ENCODE peak calls at places on chromosome 1, in nine cellular contexts. L, O, W, F, C, X, R, T and P are unnamed samples.
A peak's percentile ranks its signal among the peaks of the same experiment; 100 is the strongest.

GRCh38 chr1:85494074-85494956 is 29.4 kb upstream of the DDAH1 start:
- DNase-seq in O (no peak), W (no peak), C (no peak), F (no peak), T (no peak), L (no peak), R (no peak), X (no peak), P (no peak)

GRCh38 chr1:228219245-228219961 is 11.6 kb downstream of the OBSCN start:
- DNase-seq in X (no peak), L (peak; percentile 50), O (no peak), F (no peak), T (no peak), R (no peak), W (no peak), C (no peak), P (peak; percentile 11)

GRCh38 chr1:58250587-58250948 is 296.0 kb downstream of the OMA1 start:
- DNase-seq in W (no peak), R (no peak), F (no peak), C (no peak), T (no peak), L (no peak), O (no peak), X (no peak), P (no peak)

GRCh38 chr1:244792188-244792850 is 43.1 kb upstream of the COX20 start:
- DNase-seq in C (no peak), O (no peak), R (no peak), F (no peak), W (no peak), X (no peak), L (no peak), T (no peak), P (no peak)

GRCh38 chr1:186022184-186022583 is 288.0 kb downstream of the HMCN1 start:
- DNase-seq in O (no peak), F (no peak), W (no peak), T (no peak), C (no peak), R (no peak), L (no peak), X (no peak), P (no peak)

GRCh38 chr1:31568895-31569655 is 7.2 kb upstream of the TINAGL1 start:
- DNase-seq in R (no peak), L (no peak), T (no peak), F (no peak), X (no peak), C (no peak), O (no peak), W (no peak), P (peak; percentile 16)

GRCh38 chr1:201536542-201536941 is 2.4 kb upstream of the NAV1 start:
- DNase-seq in F (no peak), X (no peak), O (no peak), R (no peak), T (no peak), W (peak; percentile 43), L (no peak), C (no peak), P (no peak)

GRCh38 chr1:155977607-155978324 is 581 bp downstream of the ARHGEF2 start:
- DNase-seq in R (no peak), O (peak; percentile 64), T (no peak), F (peak; percentile 62), X (no peak), L (no peak), W (peak; percentile 51), C (no peak), P (no peak)

GRCh38 chr1:219476716-219477115 is 136.2 kb downstream of the ZC3H11B start:
- DNase-seq in X (no peak), W (no peak), F (no peak), T (no peak), C (no peak), O (no peak), R (no peak), L (no peak), P (no peak)

GRCh38 chr1:161838885-161839284 is 72.8 kb downstream of the ATF6 start:
- DNase-seq in F (no peak), T (no peak), X (no peak), R (no peak), C (no peak), O (no peak), L (no peak), W (no peak), P (no peak)

GRCh38 chr1:84712288-84712874 is 22.1 kb upstream of the SSX2IP start:
- DNase-seq in R (no peak), W (no peak), X (no peak), C (no peak), O (no peak), L (no peak), T (no peak), F (no peak), P (no peak)

GRCh38 chr1:75134939-75135828 is 996 bp downstream of the LHX8 start:
- DNase-seq in W (no peak), O (no peak), F (peak; percentile 21), T (no peak), R (peak; percentile 50), C (no peak), X (no peak), L (no peak), P (no peak)

GRCh38 chr1:147598631-147599361 is 57.5 kb downstream of the BCL9 start:
- DNase-seq in F (peak; percentile 41), L (peak; percentile 79), X (peak; percentile 25), R (peak; percentile 23), C (peak; percentile 9), O (peak; percentile 21), T (no peak), W (peak; percentile 49), P (peak; percentile 30)

GRCh38 chr1:147177611-147178370 is 5.5 kb upstream of the PRKAB2 start:
- DNase-seq in W (no peak), X (no peak), C (no peak), O (peak; percentile 19), T (no peak), R (no peak), F (peak; percentile 51), L (peak; percentile 61), P (no peak)

GRCh38 chr1:202279806-202280205 is 61.9 kb downstream of the UBE2T start:
- DNase-seq in C (no peak), R (no peak), F (no peak), T (no peak), L (no peak), O (no peak), X (no peak), W (no peak), P (no peak)

GRCh38 chr1:16145988-16146887 is 9.6 kb downstream of the EPHA2 start:
- DNase-seq in W (peak; percentile 57), O (peak; percentile 91), L (peak; percentile 88), F (peak; percentile 98), X (no peak), R (peak; percentile 90), C (no peak), T (no peak), P (peak; percentile 82)

GRCh38 chr1:63506782-63507181 is 16.2 kb downstream of the ITGB3BP start:
- DNase-seq in R (no peak), C (no peak), L (no peak), F (no peak), T (no peak), X (no peak), O (no peak), W (no peak), P (no peak)
- H3K9me3 ChIP-seq in R (peaks cover 2% of the 10 kb centered on the region), C (no peaks in the 10 kb centered on the region), L (no peaks in the 10 kb centered on the region), F (no peaks in the 10 kb centered on the region), T (no peaks in the 10 kb centered on the region), X (no peaks in the 10 kb centered on the region), O (no peaks in the 10 kb centered on the region), W (no peaks in the 10 kb centered on the region), P (no peaks in the 10 kb centered on the region)

DNA sequence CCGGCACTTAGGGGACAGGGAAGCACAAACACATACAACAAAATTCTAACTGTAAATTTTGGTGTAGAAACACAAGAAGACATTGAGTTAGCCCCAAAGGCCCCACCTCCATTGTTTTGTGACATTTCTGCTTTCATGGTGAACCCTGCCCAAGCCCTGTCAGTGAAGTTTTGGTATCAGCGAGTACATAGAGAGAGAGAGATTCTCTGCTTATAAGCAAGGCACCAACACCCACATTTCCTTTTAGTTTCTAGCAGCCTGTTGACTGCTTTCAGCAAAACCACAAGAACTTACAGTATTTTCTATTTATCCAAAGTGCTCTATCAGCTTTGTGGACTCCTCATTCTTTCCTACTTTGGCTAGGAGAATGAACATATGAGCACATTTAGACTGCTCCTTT is 24.0 kb downstream of the ZNF124 start:
- DNase-seq in O (no peak), C (no peak), X (no peak), T (no peak), W (no peak), F (no peak), R (no peak), L (no peak), P (no peak)
- H3K9me3 ChIP-seq in O (no peaks in the 10 kb centered on the region), C (peaks cover 32% of the 10 kb centered on the region), X (peaks cover 40% of the 10 kb centered on the region), T (peaks cover 42% of the 10 kb centered on the region), W (peaks cover 77% of the 10 kb centered on the region), F (peaks cover 90% of the 10 kb centered on the region), R (peaks cover 28% of the 10 kb centered on the region), L (peaks cover 66% of the 10 kb centered on the region), P (peaks cover 69% of the 10 kb centered on the region)

GRCh38 chr1:80181418-80181817 is 1174.9 kb upstream of the ADGRL4 start:
- DNase-seq in W (no peak), R (no peak), L (no peak), C (no peak), T (no peak), O (no peak), X (peak; percentile 81), F (no peak), P (no peak)
- H3K9me3 ChIP-seq in W (no peaks in the 10 kb centered on the region), R (no peaks in the 10 kb centered on the region), L (peaks cover 10% of the 10 kb centered on the region), C (no peaks in the 10 kb centered on the region), T (no peaks in the 10 kb centered on the region), O (no peaks in the 10 kb centered on the region), X (no peaks in the 10 kb centered on the region), F (no peaks in the 10 kb centered on the region), P (peaks cover 2% of the 10 kb centered on the region)

DNA sequence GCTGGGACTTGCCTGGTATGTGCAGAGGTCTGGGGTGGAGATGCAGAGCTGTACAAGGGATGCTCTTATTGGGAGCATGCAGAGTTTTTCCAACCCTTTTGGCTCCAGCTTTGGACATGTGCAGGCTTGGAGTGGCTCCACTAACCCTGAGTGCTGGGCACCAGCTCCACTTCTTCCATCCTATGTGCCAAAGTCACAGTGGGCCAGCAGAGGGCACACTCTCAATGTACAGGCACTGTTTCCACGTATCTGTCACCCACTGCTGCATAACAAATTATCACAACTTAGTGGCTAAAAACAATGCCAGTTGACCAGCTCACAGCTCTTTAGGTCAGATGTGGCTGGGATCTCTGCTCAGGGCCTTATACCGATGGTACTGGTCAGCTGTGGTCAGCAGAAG is 631.8 kb downstream of the AJAP1 start:
- DNase-seq in F (peak; percentile 4), L (no peak), R (no peak), W (no peak), X (no peak), T (no peak), O (no peak), C (no peak), P (no peak)
- H3K9me3 ChIP-seq in F (no peaks in the 10 kb centered on the region), L (no peaks in the 10 kb centered on the region), R (peaks cover 4% of the 10 kb centered on the region), W (no peaks in the 10 kb centered on the region), X (no peaks in the 10 kb centered on the region), T (no peaks in the 10 kb centered on the region), O (no peaks in the 10 kb centered on the region), C (no peaks in the 10 kb centered on the region), P (no peaks in the 10 kb centered on the region)

GRCh38 chr1:247100676-247101279 is 3.4 kb downstream of the ZNF669 start:
- DNase-seq in X (no peak), R (no peak), F (no peak), O (no peak), T (no peak), L (no peak), W (no peak), C (no peak), P (no peak)
- H3K9me3 ChIP-seq in X (peaks cover 29% of the 10 kb centered on the region), R (peaks cover 17% of the 10 kb centered on the region), F (peaks cover 39% of the 10 kb centered on the region), O (no peaks in the 10 kb centered on the region), T (peaks cover 35% of the 10 kb centered on the region), L (peaks cover 21% of the 10 kb centered on the region), W (peaks cover 14% of the 10 kb centered on the region), C (peaks cover 21% of the 10 kb centered on the region), P (no peaks in the 10 kb centered on the region)